ENCODE peak calls at places on chromosomes 16 and 17, in four cellular contexts. One of them, this sample, is unnamed.

GRCh38 chr17:42944211-42944610 is 20.0 kb downstream of the AARSD1 start:
- DNase-seq in Karpas-422: no peak
- DNase-seq in heart left ventricle: no peak
- DNase-seq in H7: no peak
- DNase-seq in this sample: no peak

GRCh38 chr17:44204453-44204882 is 4.8 kb upstream of the ATXN7L3 start:
- DNase-seq in Karpas-422: no peak
- DNase-seq in heart left ventricle: peak; percentile 59
- DNase-seq in H7: no peak
- DNase-seq in this sample: no peak

GRCh38 chr17:16327018-16327417 is 26.3 kb downstream of the CENPV start:
- DNase-seq in Karpas-422: no peak
- DNase-seq in heart left ventricle: no peak
- DNase-seq in H7: no peak
- DNase-seq in this sample: no peak

GRCh38 chr16:89919535-89920406 is 1.1 kb downstream of the MC1R start:
- DNase-seq in Karpas-422: no peak
- DNase-seq in heart left ventricle: no peak
- DNase-seq in H7: peak; percentile 41
- DNase-seq in this sample: no peak

GRCh38 chr16:84471966-84472365 is 32.5 kb downstream of the MEAK7 start:
- DNase-seq in Karpas-422: no peak
- DNase-seq in heart left ventricle: no peak
- DNase-seq in H7: no peak
- DNase-seq in this sample: no peak

GRCh38 chr17:75511270-75511609 is 4.1 kb downstream of the CASKIN2 start:
- DNase-seq in Karpas-422: no peak
- DNase-seq in heart left ventricle: no peak
- DNase-seq in H7: no peak
- DNase-seq in this sample: no peak

GRCh38 chr16:56094231-56094630 is 97.1 kb upstream of the GNAO1 start:
- DNase-seq in Karpas-422: peak; percentile 46
- DNase-seq in heart left ventricle: no peak
- DNase-seq in H7: no peak
- DNase-seq in this sample: no peak

GRCh38 chr16:26524831-26525230 is 541.9 kb upstream of the C16orf82 start:
- DNase-seq in Karpas-422: no peak
- DNase-seq in heart left ventricle: no peak
- DNase-seq in H7: no peak
- DNase-seq in this sample: no peak

GRCh38 chr17:10119203-10120112 is 78.9 kb downstream of the GAS7 start:
- DNase-seq in Karpas-422: peak; percentile 83
- DNase-seq in heart left ventricle: peak; percentile 53
- DNase-seq in H7: peak; percentile 69
- DNase-seq in this sample: no peak

GRCh38 chr17:74678541-74678940 is 34.2 kb downstream of the CD300LF start:
- DNase-seq in Karpas-422: no peak
- DNase-seq in heart left ventricle: no peak
- DNase-seq in H7: no peak
- DNase-seq in this sample: no peak

GRCh38 chr16:4982056-4982867 is 24.1 kb downstream of the SEC14L5 start:
- DNase-seq in Karpas-422: peak; percentile 22
- DNase-seq in heart left ventricle: peak; percentile 82
- DNase-seq in H7: peak; percentile 59
- DNase-seq in this sample: no peak

GRCh38 chr16:2983706-2984136 is 3.5 kb upstream of the PKMYT1 start:
- DNase-seq in Karpas-422: peak; percentile 87
- DNase-seq in heart left ventricle: peak; percentile 72
- DNase-seq in H7: peak; percentile 98
- DNase-seq in this sample: peak; percentile 86

GRCh38 chr17:6989779-6990178 is 6.1 kb upstream of the ALOX12 start:
- DNase-seq in Karpas-422: no peak
- DNase-seq in heart left ventricle: no peak
- DNase-seq in H7: no peak
- DNase-seq in this sample: no peak

GRCh38 chr16:65624246-65624645 is 502.4 kb upstream of the CDH11 start:
- DNase-seq in Karpas-422: no peak
- DNase-seq in heart left ventricle: no peak
- DNase-seq in H7: no peak
- DNase-seq in this sample: no peak

GRCh38 chr17:41967141-41967920 is 736 bp downstream of the CNP start:
- DNase-seq in Karpas-422: no peak
- DNase-seq in heart left ventricle: no peak
- DNase-seq in H7: no peak
- DNase-seq in this sample: peak; percentile 76

GRCh38 chr17:39671651-39672521 is 3.6 kb downstream of the PNMT start:
- DNase-seq in Karpas-422: peak; percentile 70
- DNase-seq in heart left ventricle: peak; percentile 82
- DNase-seq in H7: peak; percentile 97
- DNase-seq in this sample: peak; percentile 57

GRCh38 chr17:82489851-82490511 is 29.6 kb upstream of the FOXK2 start:
- DNase-seq in Karpas-422: no peak
- DNase-seq in heart left ventricle: no peak
- DNase-seq in H7: peak; percentile 50
- DNase-seq in this sample: no peak

GRCh38 chr16:28845173-28846079 is 722 bp downstream of the TUFM start:
- DNase-seq in Karpas-422: peak; percentile 93
- DNase-seq in heart left ventricle: no peak
- DNase-seq in H7: peak; percentile 69
- DNase-seq in this sample: peak; percentile 51

GRCh38 chr17:48100591-48101011 is 677 bp downstream of the CBX1 start:
- DNase-seq in Karpas-422: no peak
- DNase-seq in heart left ventricle: peak; percentile 57
- DNase-seq in H7: peak; percentile 86
- DNase-seq in this sample: peak; percentile 78

GRCh38 chr16:67702130-67702529 is 17.0 kb downstream of the GFOD2 start:
- DNase-seq in Karpas-422: no peak
- DNase-seq in heart left ventricle: no peak
- DNase-seq in H7: no peak
- DNase-seq in this sample: no peak

GRCh38 chr17:50198026-50198669 is 3.3 kb downstream of the COL1A1 start:
- DNase-seq in Karpas-422: peak; percentile 87
- DNase-seq in heart left ventricle: peak; percentile 65
- DNase-seq in H7: peak; percentile 80
- DNase-seq in this sample: peak; percentile 76

GRCh38 chr16:21611546-21612384 is 12.4 kb downstream of the METTL9 start:
- DNase-seq in Karpas-422: peak; percentile 49
- DNase-seq in heart left ventricle: no peak
- DNase-seq in H7: no peak
- DNase-seq in this sample: no peak
- H3K27me3 ChIP-seq in Karpas-422: no peaks in the 10 kb centered on the region
- H3K27me3 ChIP-seq in heart left ventricle: no peaks in the 10 kb centered on the region
- H3K27me3 ChIP-seq in H7: no peaks in the 10 kb centered on the region
- H3K27me3 ChIP-seq in this sample: no peaks in the 10 kb centered on the region

DNA sequence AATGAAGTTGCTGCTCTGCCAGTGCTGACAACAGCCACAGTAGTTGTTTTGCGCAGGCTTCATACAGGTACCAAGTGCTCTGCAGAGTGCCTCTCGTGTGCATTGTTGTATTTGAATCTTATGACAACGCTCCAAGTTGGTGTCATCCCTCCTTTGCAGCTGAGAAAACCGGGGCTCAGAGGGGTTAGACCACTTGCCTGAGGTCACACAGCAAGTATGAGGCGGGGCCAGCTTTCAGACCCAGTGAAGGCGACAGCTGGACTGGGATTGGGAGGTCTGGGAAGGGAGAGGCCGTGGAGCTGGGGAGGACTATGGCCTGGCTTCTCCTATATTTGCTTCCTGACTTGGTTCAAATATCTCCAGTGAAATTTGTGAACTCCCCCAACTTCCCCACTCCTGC is 33.2 kb downstream of the WNT9B start:
- DNase-seq in Karpas-422: no peak
- DNase-seq in heart left ventricle: no peak
- DNase-seq in H7: no peak
- DNase-seq in this sample: no peak
- H3K27me3 ChIP-seq in Karpas-422: no peaks in the 10 kb centered on the region
- H3K27me3 ChIP-seq in heart left ventricle: peaks cover 25% of the 10 kb centered on the region
- H3K27me3 ChIP-seq in H7: no peaks in the 10 kb centered on the region
- H3K27me3 ChIP-seq in this sample: no peaks in the 10 kb centered on the region

GRCh38 chr17:2871720-2872119 is 75.5 kb downstream of the RAP1GAP2 start:
- DNase-seq in Karpas-422: no peak
- DNase-seq in heart left ventricle: no peak
- DNase-seq in H7: no peak
- DNase-seq in this sample: no peak
- H3K27me3 ChIP-seq in Karpas-422: no peaks in the 10 kb centered on the region
- H3K27me3 ChIP-seq in heart left ventricle: no peaks in the 10 kb centered on the region
- H3K27me3 ChIP-seq in H7: no peaks in the 10 kb centered on the region
- H3K27me3 ChIP-seq in this sample: no peaks in the 10 kb centered on the region

GRCh38 chr16:1489077-1489476 is 333 bp upstream of the PTX4 start:
- DNase-seq in Karpas-422: no peak
- DNase-seq in heart left ventricle: no peak
- DNase-seq in H7: no peak
- DNase-seq in this sample: no peak

GRCh38 chr16:1486551-1487390 is 2.0 kb downstream of the PTX4 start:
- DNase-seq in Karpas-422: no peak
- DNase-seq in heart left ventricle: no peak
- DNase-seq in H7: no peak
- DNase-seq in this sample: no peak

GRCh38 chr16:1488054-1488601 is 616 bp downstream of the PTX4 start:
- DNase-seq in Karpas-422: no peak
- DNase-seq in heart left ventricle: no peak
- DNase-seq in H7: no peak
- DNase-seq in this sample: no peak

GRCh38 chr16:1487395-1488053 is 1.2 kb downstream of the PTX4 start:
- DNase-seq in Karpas-422: no peak
- DNase-seq in heart left ventricle: no peak
- DNase-seq in H7: no peak
- DNase-seq in this sample: no peak

DNA sequence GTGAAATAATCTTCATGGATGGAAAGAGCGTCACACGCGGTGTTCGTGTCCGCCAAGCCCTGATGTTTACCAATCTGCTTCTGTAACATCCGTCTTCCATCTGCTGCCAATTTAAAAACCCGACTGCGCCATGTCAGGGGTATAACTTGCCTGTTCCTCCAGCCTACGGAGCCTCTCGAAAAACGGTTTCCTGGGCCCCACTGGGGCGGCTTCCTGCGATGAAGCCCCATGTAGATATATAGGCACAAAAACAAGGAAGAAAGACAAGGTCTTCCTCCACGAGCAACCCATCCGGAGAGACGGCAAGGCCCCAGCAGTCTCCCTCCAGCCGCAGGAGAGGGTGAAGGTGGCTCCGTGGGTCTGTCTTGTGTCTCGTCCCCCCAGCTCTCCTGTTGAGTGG is at the start of gene PTX4:
- DNase-seq in Karpas-422: no peak
- DNase-seq in heart left ventricle: no peak
- DNase-seq in H7: no peak
- DNase-seq in this sample: no peak
- H3K27me3 ChIP-seq in Karpas-422: no peaks in the 10 kb centered on the region
- H3K27me3 ChIP-seq in heart left ventricle: no peaks in the 10 kb centered on the region
- H3K27me3 ChIP-seq in H7: no peaks in the 10 kb centered on the region
- H3K27me3 ChIP-seq in this sample: no peaks in the 10 kb centered on the region